ENCODE peak calls at places on chromosomes 6 and 20, in six cellular contexts. Q, L, K, V, O and W are unnamed samples.
A peak's percentile ranks its signal among the peaks of the same experiment; 100 is the strongest.

GRCh38 chr20:5908981-5909380 is 41.4 kb downstream of the TRMT6 start:
- DNase-seq in Q (no peak), L (no peak), K (no peak), V (peak; percentile 16), O (no peak), W (no peak)

GRCh38 chr20:63553251-63553932 is 567 bp upstream of the FNDC11 start:
- DNase-seq in Q (peak; percentile 94), L (peak; percentile 84), K (peak; percentile 86), V (peak; percentile 81), O (peak; percentile 76), W (no peak)

GRCh38 chr20:25565578-25566157 is 19.7 kb downstream of the NINL start:
- DNase-seq in Q (no peak), L (no peak), K (peak; percentile 28), V (peak; percentile 15), O (no peak), W (no peak)

GRCh38 chr20:53126185-53126584 is 154.0 kb downstream of the TSHZ2 start:
- DNase-seq in Q (no peak), L (no peak), K (no peak), V (no peak), O (no peak), W (no peak)

GRCh38 chr20:40807771-40808170 is 118.7 kb upstream of the MAFB start:
- DNase-seq in Q (no peak), L (no peak), K (no peak), V (no peak), O (no peak), W (no peak)

GRCh38 chr6:167804281-167805013 is 22.3 kb upstream of the AFDN start:
- DNase-seq in Q (peak; percentile 64), L (no peak), K (no peak), V (no peak), O (no peak), W (no peak)

GRCh38 chr6:105835373-105835772 is 250.8 kb upstream of the PRDM1 start:
- DNase-seq in Q (no peak), L (no peak), K (peak; percentile 75), V (no peak), O (no peak), W (no peak)

GRCh38 chr6:82259389-82259788 is 11.8 kb upstream of the IBTK start:
- DNase-seq in Q (no peak), L (no peak), K (no peak), V (no peak), O (no peak), W (no peak)

GRCh38 chr6:3838992-3839867 is 9.9 kb upstream of the FAM50B start:
- DNase-seq in Q (no peak), L (no peak), K (peak; percentile 0), V (peak; percentile 67), O (no peak), W (no peak)

GRCh38 chr6:88165877-88166492 is at the start of gene CNR1:
- DNase-seq in Q (peak; percentile 87), L (peak; percentile 65), K (peak; percentile 58), V (peak; percentile 52), O (peak; percentile 24), W (no peak)

GRCh38 chr20:43357352-43357751 is 100.3 kb upstream of the SRSF6 start:
- DNase-seq in Q (no peak), L (no peak), K (no peak), V (no peak), O (no peak), W (no peak)

GRCh38 chr6:170471458-170471857 is 81.6 kb downstream of the PSMB1 start:
- DNase-seq in Q (no peak), L (no peak), K (no peak), V (no peak), O (no peak), W (no peak)

GRCh38 chr6:3987072-3987471 is 91.9 kb downstream of the FAM217A start:
- DNase-seq in Q (no peak), L (no peak), K (no peak), V (peak; percentile 80), O (peak; percentile 36), W (no peak)

GRCh38 chr6:298233-299049 is 6.2 kb downstream of the DUSP22 start:
- DNase-seq in Q (no peak), L (no peak), K (no peak), V (no peak), O (no peak), W (no peak)

GRCh38 chr6:299050-299980 is 7.0 kb downstream of the DUSP22 start:
- DNase-seq in Q (no peak), L (no peak), K (no peak), V (no peak), O (no peak), W (no peak)

GRCh38 chr6:296151-297122 is 4.2 kb downstream of the DUSP22 start:
- DNase-seq in Q (peak; percentile 86), L (peak; percentile 82), K (no peak), V (peak; percentile 15), O (no peak), W (no peak)

GRCh38 chr6:300026-300425 is 7.7 kb downstream of the DUSP22 start:
- DNase-seq in Q (no peak), L (no peak), K (no peak), V (no peak), O (no peak), W (no peak)

DNA sequence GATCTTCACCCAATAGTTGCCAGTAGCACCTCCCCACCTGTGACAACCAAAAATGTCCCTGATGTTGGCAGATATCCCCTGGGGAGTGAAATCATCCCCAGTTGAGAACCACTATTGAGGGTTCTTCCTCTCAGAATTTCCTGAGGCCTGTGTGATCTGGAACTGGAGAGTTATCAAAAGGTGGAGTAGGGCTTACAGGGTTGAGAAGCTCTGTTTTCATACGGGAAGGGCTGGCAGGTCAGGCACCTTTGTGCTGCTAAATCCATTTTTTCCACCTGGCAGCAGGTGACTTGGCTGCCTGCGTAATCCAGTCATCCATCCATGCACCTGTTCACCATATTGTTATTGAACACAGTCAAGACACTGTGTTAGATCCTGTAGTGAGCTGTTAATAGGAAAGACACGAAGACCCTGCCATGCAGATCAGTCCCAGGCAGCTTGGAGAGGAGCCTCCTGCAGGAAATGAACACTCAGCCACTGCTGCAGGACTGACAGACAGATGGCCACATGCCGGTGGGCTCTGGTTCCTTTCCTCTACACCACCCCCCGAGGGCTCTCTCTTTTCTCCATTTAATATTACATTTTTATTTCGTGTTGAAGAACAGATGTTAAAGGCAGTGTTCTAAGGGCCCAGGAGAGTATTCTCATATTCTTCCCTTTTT is 5.4 kb downstream of the DUSP22 start:
- DNase-seq in Q (no peak), L (no peak), K (no peak), V (no peak), O (no peak), W (no peak)
- H3K27ac ChIP-seq in Q (peak overlapping the region; percentile 48), L (no peak overlapping the region), K (no peak overlapping the region), V (no peak overlapping the region), O (peak overlapping the region; percentile 56), W (peak overlapping the region; percentile 2)

GRCh38 chr6:89615882-89616281 is 22.7 kb downstream of the LYRM2 start:
- DNase-seq in Q (no peak), L (no peak), K (no peak), V (no peak), O (no peak), W (no peak)

GRCh38 chr6:89623749-89624148 is 14.8 kb downstream of the LYRM2 start:
- DNase-seq in Q (no peak), L (no peak), K (no peak), V (no peak), O (no peak), W (no peak)

GRCh38 chr6:89616531-89616930 is 22.0 kb downstream of the LYRM2 start:
- DNase-seq in Q (no peak), L (no peak), K (no peak), V (no peak), O (no peak), W (no peak)

GRCh38 chr6:89613790-89614189 is 24.8 kb downstream of the LYRM2 start:
- DNase-seq in Q (no peak), L (no peak), K (no peak), V (no peak), O (no peak), W (no peak)

GRCh38 chr6:89618026-89618425 is 20.5 kb downstream of the LYRM2 start:
- DNase-seq in Q (no peak), L (no peak), K (no peak), V (no peak), O (no peak), W (no peak)
- H3K27ac ChIP-seq in Q (no peak overlapping the region), L (no peak overlapping the region), K (no peak overlapping the region), V (no peak overlapping the region), O (no peak overlapping the region), W (no peak overlapping the region)

DNA sequence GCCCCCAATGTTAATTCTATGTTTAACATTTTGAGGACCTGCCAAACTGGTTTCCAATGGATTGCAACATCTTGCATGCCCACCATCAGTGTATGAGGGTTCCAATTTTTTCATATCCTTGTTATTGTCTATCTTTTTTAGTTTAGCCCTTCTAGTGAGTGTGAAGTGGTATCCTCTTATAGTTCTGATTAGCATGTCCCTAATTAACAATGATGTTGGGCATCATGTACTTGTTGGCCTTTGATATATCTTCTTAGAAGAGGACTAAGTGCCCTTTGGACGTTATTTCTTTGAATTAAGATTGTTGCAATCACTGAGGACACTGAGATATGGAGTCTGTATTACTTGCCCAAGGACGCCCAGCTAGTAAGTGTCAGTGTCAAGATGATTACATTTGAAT is 22.3 kb downstream of the GCNT2 start:
- DNase-seq in Q (no peak), L (no peak), K (no peak), V (no peak), O (no peak), W (no peak)
- H3K27ac ChIP-seq in Q (no peak overlapping the region), L (peak overlapping the region; percentile 68), K (no peak overlapping the region), V (no peak overlapping the region), O (no peak overlapping the region), W (no peak overlapping the region)

GRCh38 chr20:45352729-45353128 is 4.5 kb upstream of the SDC4 start:
- DNase-seq in Q (no peak), L (no peak), K (no peak), V (no peak), O (no peak), W (no peak)

GRCh38 chr20:45355685-45356084 is 7.3 kb upstream of the SYS1 start:
- DNase-seq in Q (no peak), L (no peak), K (no peak), V (no peak), O (no peak), W (no peak)

GRCh38 chr20:45355209-45355608 is 7.0 kb upstream of the SDC4 start:
- DNase-seq in Q (no peak), L (no peak), K (no peak), V (peak; percentile 70), O (no peak), W (no peak)

GRCh38 chr20:45353746-45354145 is 5.5 kb upstream of the SDC4 start:
- DNase-seq in Q (no peak), L (no peak), K (no peak), V (no peak), O (no peak), W (no peak)

DNA sequence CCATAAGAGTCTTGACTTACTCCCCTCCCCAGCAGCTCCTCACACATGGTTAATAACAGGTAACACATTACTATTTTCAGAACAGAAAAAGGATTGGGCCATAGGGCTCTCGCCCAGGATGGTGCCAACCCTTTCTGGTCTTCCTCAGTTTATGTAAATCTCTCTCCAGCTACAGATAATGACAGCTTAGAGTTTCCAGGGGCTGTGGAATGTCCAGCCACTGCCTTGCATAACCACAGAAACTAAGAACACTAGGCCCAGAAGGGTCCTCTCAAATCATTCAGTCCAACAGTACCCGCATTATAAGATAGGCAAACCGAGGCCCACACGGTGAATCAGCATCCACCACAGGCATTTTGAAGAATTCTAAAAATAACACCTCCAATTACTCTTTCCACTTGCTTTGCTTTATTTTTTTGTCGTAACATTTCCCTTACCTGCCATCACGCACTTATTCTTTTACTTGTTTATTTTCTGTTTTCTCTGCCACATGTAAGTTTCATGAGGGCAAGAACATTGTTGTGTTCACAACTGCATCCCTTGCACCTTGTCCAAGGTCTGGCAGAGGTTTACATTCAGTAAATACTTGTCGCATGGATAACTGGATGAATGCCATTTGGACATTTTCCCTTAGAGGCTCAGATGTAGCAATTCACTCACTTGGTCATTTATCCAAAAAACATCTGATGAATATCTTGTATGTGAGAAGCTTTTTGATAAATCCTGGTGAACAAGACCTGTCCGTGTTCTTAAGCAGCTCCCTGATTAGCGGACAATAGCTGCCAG is 6.4 kb upstream of the SDC4 start:
- DNase-seq in Q (no peak), L (no peak), K (no peak), V (peak; percentile 78), O (no peak), W (no peak)
- H3K27ac ChIP-seq in Q (peak overlapping the region; percentile 27), L (no peak overlapping the region), K (no peak overlapping the region), V (no peak overlapping the region), O (no peak overlapping the region), W (no peak overlapping the region)